ENCODE peak calls at places on chromosome 14, in ten cellular contexts. T is GM12892; S is Calu3; J is activated CD4-positive, alpha-beta T cell treated with anti-CD3 and anti-CD28 coated beads, Interleukin-2, amount 10 ng/mL, durations not matched to agents 7 days and 5 days; D is stimulated activated CD4-positive, alpha-beta T cell treated with anti-CD3 and anti-CD28 coated beads, TNF-alpha, amount 100 ng/mL, for 1 hour; F is GOT3; K is glomerular endothelial cell; V is MCF 10A; P is activated T-cell treated with anti-CD3 and anti-CD28 coated beads, Interleukin-2, amount 50 U/mL, for 4 hours; U is hepatocyte. G is an unnamed sample.

GRCh38 chr14:78143489-78144145 is 26.6 kb upstream of the NRXN3 start:
- DNase-seq in S (no peak), V (peak), J (no peak), K (no peak), D (no peak), U (no peak), P (no peak), F (no peak), T (no peak), G (no peak)

GRCh38 chr14:56057071-56057865 is 60.9 kb upstream of the PELI2 start:
- DNase-seq in U (no peak), F (no peak), J (no peak), S (no peak), P (no peak), D (no peak), K (no peak), T (no peak), V (no peak), G (peak)

GRCh38 chr14:24339284-24340151 is at the start of gene RIPK3:
- DNase-seq in K (no peak), T (peak), S (peak), V (no peak), F (no peak), D (peak), J (peak), U (peak), P (peak), G (no peak)

GRCh38 chr14:104693482-104694431 is 4.3 kb downstream of the INF2 start:
- DNase-seq in K (no peak), D (no peak), T (no peak), F (no peak), U (no peak), J (no peak), P (no peak), S (no peak), V (no peak), G (no peak)

GRCh38 chr14:68195126-68195525 is 375.5 kb downstream of the RAD51B start:
- DNase-seq in P (no peak), V (no peak), J (no peak), S (peak), T (no peak), F (no peak), K (no peak), D (no peak), U (peak), G (no peak)

GRCh38 chr14:32059702-32060101 is 17.4 kb upstream of the ARHGAP5 start:
- DNase-seq in F (no peak), P (no peak), V (no peak), T (no peak), D (no peak), K (no peak), J (no peak), U (no peak), S (no peak), G (no peak)

GRCh38 chr14:92135269-92135668 is 13.5 kb downstream of the CPSF2 start:
- DNase-seq in P (no peak), T (no peak), J (no peak), D (no peak), S (no peak), U (peak), K (no peak), V (peak), F (no peak), G (no peak)

GRCh38 chr14:21642683-21643082 is 7.9 kb upstream of the OR10G2 start:
- DNase-seq in D (no peak), K (no peak), F (no peak), U (no peak), V (no peak), J (no peak), T (no peak), P (no peak), S (no peak), G (no peak)

GRCh38 chr14:23559010-23559920 is 3.2 kb downstream of the THTPA start:
- DNase-seq in P (peak), V (peak), J (peak), U (peak), F (no peak), D (peak), T (no peak), K (no peak), S (peak), G (peak)

GRCh38 chr14:69651653-69652052 is 40.3 kb downstream of the SUSD6 start:
- DNase-seq in D (no peak), K (no peak), S (no peak), F (no peak), J (no peak), T (no peak), U (peak), V (peak), P (no peak), G (no peak)

GRCh38 chr14:56112781-56113180 is 5.4 kb upstream of the PELI2 start:
- DNase-seq in S (no peak), D (no peak), T (no peak), P (no peak), U (no peak), F (no peak), V (no peak), K (no peak), J (no peak), G (no peak)

GRCh38 chr14:87397499-87397898 is 595.5 kb downstream of the GALC start:
- DNase-seq in T (no peak), D (no peak), S (no peak), K (no peak), U (no peak), J (no peak), P (no peak), F (no peak), V (no peak), G (no peak)

GRCh38 chr14:54532111-54533012 is 22.7 kb downstream of the CGRRF1 start:
- DNase-seq in V (no peak), U (no peak), K (no peak), S (no peak), J (no peak), D (no peak), P (no peak), F (no peak), T (no peak), G (no peak)

GRCh38 chr14:32224731-32225377 is 21.8 kb upstream of the RNU6-8 start:
- DNase-seq in U (peak), J (no peak), P (peak), F (no peak), S (peak), D (no peak), V (peak), T (no peak), K (no peak), G (no peak)

GRCh38 chr14:76926521-76927251 is 100.5 kb downstream of the LRRC74A start:
- DNase-seq in K (no peak), V (no peak), P (peak), J (peak), T (peak), D (peak), F (no peak), S (no peak), U (peak), G (no peak)

GRCh38 chr14:54364555-54365415 is 32.0 kb upstream of the CDKN3 start:
- DNase-seq in F (no peak), U (no peak), V (peak), J (no peak), K (peak), P (no peak), T (no peak), S (no peak), D (no peak), G (no peak)

GRCh38 chr14:77310041-77310440 is 10.6 kb downstream of the POMT2 start:
- DNase-seq in J (no peak), F (no peak), U (no peak), D (no peak), P (no peak), K (no peak), V (no peak), S (no peak), T (no peak), G (no peak)

GRCh38 chr14:54652188-54652889 is 85.4 kb downstream of the SAMD4A start:
- DNase-seq in U (peak), J (no peak), F (peak), D (no peak), K (peak), V (peak), T (no peak), S (peak), P (no peak), G (peak)

GRCh38 chr14:75144944-75145343 is 18.1 kb upstream of the NEK9 start:
- DNase-seq in J (peak), K (no peak), D (no peak), P (no peak), U (peak), F (no peak), S (no peak), T (no peak), V (no peak), G (peak)

GRCh38 chr14:103854822-103855733 is 7.7 kb upstream of the PPP1R13B start:
- DNase-seq in V (peak), J (no peak), F (no peak), D (no peak), K (no peak), S (no peak), P (no peak), T (no peak), U (peak), G (peak)

GRCh38 chr14:88005978-88006851 is 1.3 kb downstream of the GPR65 start:
- DNase-seq in T (peak), D (peak), F (no peak), K (no peak), U (no peak), J (peak), S (no peak), P (peak), V (no peak), G (no peak)

GRCh38 chr14:44339256-44339655 is 167.8 kb downstream of the FSCB start:
- DNase-seq in P (no peak), V (peak), F (no peak), U (no peak), D (no peak), K (no peak), J (no peak), T (no peak), S (no peak), G (no peak)

G was measured in trophoblast cell.